ENCODE peak calls at places on chromosomes 2 and 18, in five cellular contexts. K, W, C, D and F are unnamed samples. For H3K27me3, the result is how much of the 10 kb centered on the place peaks cover.

GRCh38 chr2:10900216-10901109 is 11.3 kb upstream of the KCNF1 start:
- DNase-seq in D (no peak), C (no peak), W (no peak), K (peak), F (no peak)

GRCh38 chr2:117085256-117085655 is 729.2 kb upstream of the DDX18 start:
- DNase-seq in W (no peak), C (no peak), D (no peak), K (no peak), F (no peak)

GRCh38 chr2:221100467-221101089 is 471.5 kb downstream of the EPHA4 start:
- DNase-seq in C (no peak), D (no peak), W (no peak), K (peak), F (no peak)

GRCh38 chr18:8943900-8944870 is 158.3 kb upstream of the NDUFV2 start:
- DNase-seq in W (no peak), C (no peak), K (no peak), D (no peak), F (no peak)

GRCh38 chr2:226655871-226656270 is 143.7 kb downstream of the IRS1 start:
- DNase-seq in W (no peak), D (no peak), C (no peak), K (no peak), F (no peak)

GRCh38 chr2:240997856-240998705 is at the start of gene SNED1:
- DNase-seq in K (peak), W (peak), C (peak), D (peak), F (peak)

GRCh38 chr18:9927392-9928063 is 13.7 kb downstream of the VAPA start:
- DNase-seq in D (no peak), C (no peak), K (no peak), W (no peak), F (no peak)

GRCh38 chr2:96831679-96832078 is 12.1 kb downstream of the ANKRD23 start:
- DNase-seq in W (no peak), K (no peak), C (peak), D (no peak), F (no peak)

GRCh38 chr2:101754613-101755012 is 57.1 kb downstream of the MAP4K4 start:
- DNase-seq in K (no peak), D (no peak), W (no peak), C (no peak), F (no peak)

GRCh38 chr2:55807900-55808299 is 114.3 kb upstream of the PNPT1 start:
- DNase-seq in C (no peak), W (no peak), K (no peak), D (no peak), F (no peak)

GRCh38 chr2:60333264-60333663 is 220.2 kb downstream of the BCL11A start:
- DNase-seq in D (no peak), W (no peak), K (no peak), C (no peak), F (no peak)

GRCh38 chr2:173021939-173022371 is 53.7 kb upstream of the MAP3K20 start:
- DNase-seq in D (peak), K (no peak), C (no peak), W (peak), F (no peak)

GRCh38 chr2:237901932-237902846 is 42.8 kb downstream of the RAMP1 start:
- DNase-seq in C (no peak), W (no peak), D (no peak), K (no peak), F (no peak)

GRCh38 chr2:56713161-56713676 is 529.4 kb downstream of the CCDC85A start:
- DNase-seq in D (no peak), C (no peak), W (no peak), K (no peak), F (no peak)

GRCh38 chr2:98551316-98551715 is 57.0 kb downstream of the COA5 start:
- DNase-seq in W (no peak), D (no peak), C (no peak), K (no peak), F (no peak)

GRCh38 chr2:72139471-72139870 is 8.2 kb downstream of the CYP26B1 start:
- DNase-seq in K (no peak), C (peak), D (peak), W (no peak), F (peak)

GRCh38 chr2:195683174-195683573 is 26.1 kb downstream of the SLC39A10 start:
- DNase-seq in K (no peak), W (no peak), D (no peak), C (no peak), F (no peak)

GRCh38 chr2:70070557-70071268 is 16.6 kb upstream of the PCBP1 start:
- DNase-seq in D (peak), K (peak), W (peak), C (no peak), F (no peak)

GRCh38 chr2:28354920-28355520 is 37.6 kb upstream of the FOSL2 start:
- DNase-seq in W (no peak), K (no peak), C (no peak), D (no peak), F (no peak)

GRCh38 chr2:127095367-127095641 is 11.7 kb downstream of the BIN1 start:
- DNase-seq in K (no peak), C (peak), D (no peak), W (no peak), F (no peak)

GRCh38 chr2:217167531-217167930 is 307.7 kb upstream of the TNP1 start:
- DNase-seq in D (no peak), W (no peak), K (no peak), C (no peak), F (no peak)

GRCh38 chr2:127196549-127196948 is 23.6 kb downstream of the CYP27C1 start:
- DNase-seq in C (no peak), K (no peak), D (no peak), W (no peak), F (no peak)

GRCh38 chr2:226813148-226813701 is 13.6 kb upstream of the IRS1 start:
- DNase-seq in C (no peak), W (no peak), D (no peak), K (no peak), F (no peak)

DNA sequence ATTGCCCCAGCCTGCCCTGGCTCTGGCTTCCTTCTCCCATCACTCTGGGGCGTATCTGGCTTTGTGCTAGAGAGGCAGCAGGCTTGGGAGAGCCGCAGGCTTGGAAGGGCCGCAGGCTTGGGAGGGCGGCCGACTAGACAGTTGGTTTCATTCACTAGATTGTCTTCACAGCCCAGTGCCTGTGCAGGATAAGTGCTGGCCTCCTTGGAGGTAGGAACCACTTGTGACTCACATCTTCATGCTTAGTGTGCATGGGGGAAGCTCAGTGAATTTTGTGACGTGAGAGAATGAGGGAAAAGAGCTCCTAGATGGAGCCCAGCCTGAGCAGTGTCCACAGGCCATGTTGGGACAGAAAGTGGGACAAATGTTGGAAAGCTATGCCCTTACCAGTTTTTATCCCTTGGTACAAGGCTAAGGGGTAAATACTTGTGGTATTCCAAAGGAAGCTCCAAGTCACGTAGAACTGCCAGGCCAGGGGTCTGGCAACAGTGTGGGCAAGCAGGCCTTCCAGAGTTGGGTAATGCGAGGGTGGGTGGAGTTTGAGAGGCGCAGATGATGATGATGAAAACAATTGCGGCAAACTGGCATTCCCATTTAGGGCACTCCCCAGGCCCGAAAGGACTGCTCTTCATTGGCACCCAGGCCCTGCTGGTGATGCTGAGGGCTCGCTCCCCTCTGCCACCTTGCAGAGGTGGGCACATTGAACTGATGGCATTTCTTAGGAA is 100.1 kb downstream of the DDX1 start:
- DNase-seq in W (no peak), C (no peak), D (no peak), K (no peak), F (no peak)
- H3K27me3 ChIP-seq in W (under half), C (under half), D (under half), K (under half), F (under half)

GRCh38 chr2:26561376-26561775 is 79.8 kb downstream of the CIB4 start:
- DNase-seq in C (no peak), K (no peak), W (no peak), D (no peak), F (no peak)
- H3K27me3 ChIP-seq in C (under half), K (under half), W (under half), D (under half), F (under half)

GRCh38 chr2:64904405-64905329 is 84.5 kb upstream of the SLC1A4 start:
- DNase-seq in D (no peak), W (no peak), C (no peak), K (no peak), F (no peak)

GRCh38 chr2:64908406-64908805 is 80.8 kb upstream of the SLC1A4 start:
- DNase-seq in C (no peak), D (no peak), K (no peak), W (no peak), F (no peak)

GRCh38 chr2:64905338-64906024 is 83.7 kb upstream of the SLC1A4 start:
- DNase-seq in W (no peak), K (no peak), C (no peak), D (no peak), F (no peak)

GRCh38 chr2:64910972-64911433 is 78.2 kb upstream of the SLC1A4 start:
- DNase-seq in K (no peak), W (no peak), D (no peak), C (no peak), F (no peak)

DNA sequence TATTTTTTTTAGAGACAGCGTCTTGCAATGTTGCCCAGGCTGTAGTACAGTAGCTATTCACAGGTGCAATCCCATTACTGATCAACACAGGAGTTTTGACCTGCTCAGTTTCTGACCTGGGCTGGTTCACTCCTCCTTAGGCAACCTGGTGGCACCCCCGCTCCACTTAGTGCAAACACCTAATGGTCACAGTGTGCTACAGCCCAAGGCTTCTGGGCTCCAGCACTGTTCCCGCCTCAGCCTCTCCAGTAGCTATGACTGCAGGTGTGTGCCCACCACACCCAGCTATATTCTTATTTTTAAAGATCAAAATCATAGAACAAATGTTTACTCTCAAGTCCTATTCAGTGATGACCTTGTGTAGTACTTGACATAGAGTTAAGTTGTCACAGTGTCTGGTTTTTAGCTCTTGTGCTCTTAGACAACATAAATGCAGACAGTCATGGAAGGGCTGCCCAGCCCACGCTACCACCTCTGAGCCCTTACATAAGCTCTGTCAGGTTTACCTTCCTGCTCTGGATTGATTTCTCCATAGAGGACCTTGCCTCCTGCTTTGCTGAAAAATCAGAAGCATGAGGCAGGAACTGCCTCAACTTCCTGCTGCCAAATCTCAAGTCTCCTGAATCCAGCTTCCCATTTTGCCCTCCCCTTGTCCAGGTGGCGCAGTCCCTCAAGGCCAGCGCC is 82.2 kb upstream of the SLC1A4 start:
- DNase-seq in K (no peak), W (no peak), C (no peak), D (no peak), F (no peak)
- H3K27me3 ChIP-seq in K (under half), W (under half), C (under half), D (under half), F (under half)

GRCh38 chr2:219054956-219055903 is 5.5 kb downstream of the IHH start:
- DNase-seq in D (no peak), C (no peak), W (no peak), K (no peak), F (no peak)
- H3K27me3 ChIP-seq in D (under half), C (under half), W (half or more), K (under half), F (half or more)